ENCODE peak calls at places on chromosomes 1 and 21, in four cellular contexts. V is fibroblast of lung; T is CD8-positive, alpha-beta T cell; X is IMR-90. R is an unnamed sample.

GRCh38 chr1:50983403-50983802 is 13.4 kb downstream of the CDKN2C start:
- DNase-seq in V (no peak), T (no peak), X (no peak), R (no peak)

GRCh38 chr1:150259758-150260669 is 2.4 kb downstream of the CA14 start:
- DNase-seq in V (peak), T (no peak), X (no peak), R (no peak)

GRCh38 chr1:151024540-151025146 is 11.7 kb upstream of the BNIPL start:
- DNase-seq in V (peak), T (peak), X (peak), R (peak)

GRCh38 chr1:33256701-33257387 is 552 bp downstream of the ZNF362 start:
- DNase-seq in V (peak), T (peak), X (peak), R (peak)

GRCh38 chr1:153541641-153542569 is 1.2 kb upstream of the S100A5 start:
- DNase-seq in V (no peak), T (no peak), X (no peak), R (no peak)

GRCh38 chr1:21648791-21649190 is 20.4 kb downstream of the RAP1GAP start:
- DNase-seq in V (no peak), T (no peak), X (no peak), R (no peak)

GRCh38 chr1:65795311-65795710 is 2.6 kb downstream of the PDE4B start:
- DNase-seq in V (no peak), T (no peak), X (no peak), R (no peak)

GRCh38 chr21:26332873-26333272 is 162.3 kb upstream of the APP start:
- DNase-seq in V (no peak), T (no peak), X (no peak), R (no peak)

GRCh38 chr1:165063181-165063955 is 293.1 kb downstream of the LMX1A start:
- DNase-seq in V (no peak), T (no peak), X (no peak), R (no peak)

GRCh38 chr1:162629651-162630050 is 2.6 kb upstream of the DDR2 start:
- DNase-seq in V (peak), T (no peak), X (peak), R (no peak)

GRCh38 chr1:80153762-80154555 is 1147.4 kb upstream of the ADGRL4 start:
- DNase-seq in V (peak), T (no peak), X (peak), R (peak)

GRCh38 chr1:65480684-65481405 is 60.4 kb downstream of the LEPR start:
- DNase-seq in V (no peak), T (no peak), X (no peak), R (no peak)

GRCh38 chr1:233790662-233791371 is 113.7 kb upstream of the SLC35F3 start:
- DNase-seq in V (peak), T (no peak), X (peak), R (no peak)

GRCh38 chr1:241560511-241561187 is 28.5 kb downstream of the KMO start:
- DNase-seq in V (no peak), T (no peak), X (no peak), R (no peak)

GRCh38 chr1:89211035-89211634 is 12.4 kb upstream of the GBP4 start:
- DNase-seq in V (no peak), T (no peak), X (no peak), R (no peak)

GRCh38 chr1:159010398-159010797 is 691 bp downstream of the IFI16 start:
- DNase-seq in V (no peak), T (no peak), X (no peak), R (no peak)

GRCh38 chr1:29639741-29640427 is 403.6 kb downstream of the PTPRU start:
- DNase-seq in V (peak), T (no peak), X (peak), R (no peak)

GRCh38 chr1:205849619-205850355 is at the start of gene PM20D1:
- DNase-seq in V (peak), T (peak), X (peak), R (peak)

GRCh38 chr1:64861611-64862010 is 104.7 kb downstream of the JAK1 start:
- DNase-seq in V (no peak), T (no peak), X (peak), R (no peak)

GRCh38 chr1:156390409-156391144 is 21.6 kb downstream of the RHBG start:
- DNase-seq in V (no peak), T (no peak), X (no peak), R (no peak)

GRCh38 chr1:173405758-173406344 is 71.3 kb upstream of the PRDX6 start:
- DNase-seq in V (peak), T (no peak), X (peak), R (no peak)

GRCh38 chr1:89725016-89725380 is 92.1 kb downstream of the LRRC8C start:
- DNase-seq in V (peak), T (no peak), X (peak), R (no peak)

GRCh38 chr21:33703750-33704606 is 61.7 kb downstream of the ITSN1 start:
- DNase-seq in V (no peak), T (no peak), X (peak), R (no peak)

GRCh38 chr1:21634481-21635137 is 34.5 kb downstream of the RAP1GAP start:
- DNase-seq in V (no peak), T (no peak), X (no peak), R (peak)

GRCh38 chr1:19648689-19649088 is 4.6 kb downstream of the NBL1 start:
- DNase-seq in V (peak), T (no peak), X (no peak), R (no peak)

GRCh38 chr1:159826436-159827101 is at the start of gene SLAMF8:
- DNase-seq in V (no peak), T (peak), X (no peak), R (no peak)

GRCh38 chr1:177873238-177873637 is 96.6 kb downstream of the SEC16B start:
- DNase-seq in V (peak), T (no peak), X (peak), R (no peak)

GRCh38 chr1:187237542-187237941 is 408.8 kb downstream of the PLA2G4A start:
- DNase-seq in V (peak), T (no peak), X (peak), R (no peak)

GRCh38 chr21:44834231-44834950 is 16.5 kb upstream of the SUMO3 start:
- DNase-seq in V (no peak), T (no peak), X (no peak), R (no peak)

GRCh38 chr1:15368888-15369287 is 40.8 kb upstream of the EFHD2 start:
- DNase-seq in V (no peak), T (no peak), X (no peak), R (no peak)

GRCh38 chr1:172397221-172397620 is 23.3 kb upstream of the C1orf105 start:
- DNase-seq in V (peak), T (no peak), X (peak), R (no peak)

GRCh38 chr1:111008031-111008430 is 44.3 kb upstream of the LRIF1 start:
- DNase-seq in V (no peak), T (no peak), X (no peak), R (no peak)

GRCh38 chr1:228734881-228735801 is at the start of gene RHOU:
- DNase-seq in V (peak), T (peak), X (peak), R (peak)

GRCh38 chr1:180839547-180839946 is 73.2 kb upstream of the KIAA1614 start:
- DNase-seq in V (no peak), T (no peak), X (no peak), R (no peak)

GRCh38 chr1:158124999-158125398 is 55.7 kb upstream of the CD1D start:
- DNase-seq in V (peak), T (peak), X (peak), R (peak)

GRCh38 chr1:9792156-9793042 is 31.4 kb downstream of the CLSTN1 start:
- DNase-seq in V (peak), T (no peak), X (peak), R (no peak)

GRCh38 chr21:44590311-44590721 is 2.0 kb downstream of the KRTAP10-6 start:
- DNase-seq in V (no peak), T (no peak), X (no peak), R (no peak)

GRCh38 chr1:180251526-180252305 is 21.7 kb downstream of the LHX4 start:
- DNase-seq in V (no peak), T (no peak), X (no peak), R (no peak)

GRCh38 chr1:147171399-147172167 is 687 bp downstream of the PRKAB2 start:
- DNase-seq in V (no peak), T (no peak), X (no peak), R (no peak)

DNA sequence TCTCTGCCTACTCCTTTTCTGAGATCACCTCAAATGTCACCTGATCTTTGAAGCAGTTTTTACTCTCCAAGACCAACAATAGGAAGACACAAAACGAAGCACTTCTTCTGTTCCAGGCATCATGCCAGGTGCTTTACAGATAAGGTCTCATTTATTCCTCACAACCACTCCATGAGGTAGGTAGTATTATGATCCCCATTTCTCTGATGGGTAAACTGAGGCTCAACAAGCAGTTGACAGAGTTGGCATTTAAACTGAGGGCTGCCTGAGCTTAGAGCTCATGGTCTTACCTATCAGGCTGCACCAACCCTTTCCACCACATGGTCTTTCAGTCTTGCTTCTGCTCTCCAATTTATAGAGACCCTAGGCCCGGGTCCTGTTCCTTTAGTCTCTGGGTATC is 147.2 kb upstream of the JUN start:
- DNase-seq in V (no peak), T (no peak), X (no peak), R (no peak)
- TF ChIP-seq CTCF in V (no peak), T (no peak), X (no peak), R (no peak)

GRCh38 chr1:116808476-116809180 is 54.4 kb downstream of the CD2 start:
- DNase-seq in V (no peak), T (no peak), X (no peak), R (no peak)
- H3K27ac ChIP-seq in V (no peak), T (peak), X (no peak), R (no peak)

DNA sequence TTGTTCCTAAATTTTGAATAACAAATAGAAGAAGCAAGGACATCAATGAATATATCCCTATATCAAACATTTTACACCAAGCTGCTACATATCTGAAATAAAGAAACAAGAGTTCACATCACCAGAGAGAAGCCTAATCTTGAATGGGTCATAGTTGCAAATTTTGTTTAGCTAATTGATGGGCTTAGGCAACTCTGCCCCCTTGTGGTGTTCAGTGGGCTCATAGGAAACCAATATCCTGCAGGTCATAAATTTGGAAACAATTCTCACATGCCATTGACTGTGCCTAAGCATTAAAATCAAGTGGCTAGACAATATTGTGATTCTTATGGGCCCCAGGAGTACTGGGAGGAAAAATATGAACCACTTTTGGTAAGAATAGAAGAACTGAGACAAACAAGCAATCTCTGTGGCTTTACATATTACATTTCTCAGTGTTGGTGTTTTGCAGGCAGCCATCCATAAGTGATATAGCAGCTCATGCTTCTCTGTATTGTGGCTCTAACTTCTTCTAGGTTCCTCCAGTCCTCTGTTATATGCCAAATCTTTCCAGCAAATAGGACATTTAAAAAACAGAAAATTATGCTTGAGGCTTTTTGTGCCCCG is 1262.8 kb upstream of the PRMT6 start:
- DNase-seq in V (no peak), T (no peak), X (no peak), R (no peak)
- TF ChIP-seq CTCF in V (no peak), T (no peak), X (peak), R (peak)

GRCh38 chr1:24411963-24412362 is 1.6 kb downstream of the STPG1 start:
- DNase-seq in V (peak), T (no peak), X (peak), R (no peak)

GRCh38 chr1:24410750-24411149 is 2.8 kb downstream of the STPG1 start:
- DNase-seq in V (no peak), T (no peak), X (no peak), R (no peak)

GRCh38 chr1:24414884-24415333 is 693 bp upstream of the NIPAL3 start:
- DNase-seq in V (no peak), T (no peak), X (no peak), R (no peak)

GRCh38 chr1:24413350-24414163 is at the start of gene STPG1:
- DNase-seq in V (peak), T (peak), X (peak), R (peak)

DNA sequence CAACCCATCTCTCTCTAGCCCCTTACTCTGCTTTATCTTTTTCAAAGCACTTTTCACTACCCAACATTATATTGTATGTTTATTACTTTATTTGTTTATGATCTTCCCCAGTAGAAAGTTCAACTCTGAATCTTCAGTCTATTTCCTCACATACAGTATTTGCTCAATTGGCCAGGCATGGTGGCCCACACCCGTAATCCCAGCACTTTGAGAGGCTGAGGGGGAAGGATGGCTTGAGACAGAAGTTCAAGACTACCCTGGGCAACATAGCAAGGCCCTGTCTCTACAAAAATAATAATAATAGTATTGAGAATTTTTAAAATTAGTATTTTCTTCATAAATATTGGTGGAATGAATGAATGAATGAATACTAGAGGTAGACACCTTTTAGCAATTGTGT is 1.2 kb downstream of the STPG1 start:
- DNase-seq in V (no peak), T (no peak), X (no peak), R (no peak)
- H3K27ac ChIP-seq in V (no peak), T (no peak), X (no peak), R (no peak)

DNA sequence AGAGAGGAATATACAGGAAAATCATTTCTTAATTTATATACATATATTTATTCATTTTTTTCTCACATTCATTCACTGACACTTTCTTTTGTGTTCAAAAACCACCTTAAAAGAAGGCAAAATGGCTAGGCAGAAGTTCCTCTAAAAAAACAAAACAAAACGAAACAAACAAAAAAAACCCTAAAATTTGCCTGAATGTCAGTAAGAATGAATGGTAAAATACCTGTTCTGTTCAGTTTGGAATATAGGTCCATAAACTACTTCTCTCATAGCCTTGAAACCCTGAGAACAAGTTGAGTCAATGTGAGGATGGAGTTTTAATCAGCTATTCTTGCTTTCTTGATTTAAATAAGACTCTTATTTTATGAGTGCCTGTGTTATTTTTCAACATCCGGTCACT is 14.7 kb upstream of the ALG6 start:
- DNase-seq in V (no peak), T (no peak), X (no peak), R (no peak)
- TF ChIP-seq CTCF in V (no peak), T (no peak), X (no peak), R (no peak)

GRCh38 chr1:2298685-2299673 is 70.9 kb downstream of the SKI start:
- DNase-seq in V (no peak), T (no peak), X (no peak), R (peak)
- H3K27ac ChIP-seq in V (peak), T (peak), X (peak), R (peak)

GRCh38 chr1:46300673-46301405 is 2.6 kb downstream of the LRRC41 start:
- DNase-seq in V (peak), T (no peak), X (peak), R (no peak)

GRCh38 chr1:46303872-46304326 is 401 bp downstream of the UQCRH start:
- DNase-seq in V (no peak), T (no peak), X (no peak), R (no peak)

GRCh38 chr1:46303038-46303871 is at the start of the genes LRRC41 and UQCRH:
- DNase-seq in V (peak), T (peak), X (peak), R (peak)

GRCh38 chr1:46301406-46302090 is 1.9 kb downstream of the LRRC41 start:
- DNase-seq in V (peak), T (no peak), X (peak), R (peak)

GRCh38 chr1:46302091-46303037 is 1.1 kb downstream of the LRRC41 start:
- DNase-seq in V (peak), T (no peak), X (peak), R (peak)
- TF ChIP-seq CTCF in V (no peak), T (peak), X (peak), R (peak)

DNA sequence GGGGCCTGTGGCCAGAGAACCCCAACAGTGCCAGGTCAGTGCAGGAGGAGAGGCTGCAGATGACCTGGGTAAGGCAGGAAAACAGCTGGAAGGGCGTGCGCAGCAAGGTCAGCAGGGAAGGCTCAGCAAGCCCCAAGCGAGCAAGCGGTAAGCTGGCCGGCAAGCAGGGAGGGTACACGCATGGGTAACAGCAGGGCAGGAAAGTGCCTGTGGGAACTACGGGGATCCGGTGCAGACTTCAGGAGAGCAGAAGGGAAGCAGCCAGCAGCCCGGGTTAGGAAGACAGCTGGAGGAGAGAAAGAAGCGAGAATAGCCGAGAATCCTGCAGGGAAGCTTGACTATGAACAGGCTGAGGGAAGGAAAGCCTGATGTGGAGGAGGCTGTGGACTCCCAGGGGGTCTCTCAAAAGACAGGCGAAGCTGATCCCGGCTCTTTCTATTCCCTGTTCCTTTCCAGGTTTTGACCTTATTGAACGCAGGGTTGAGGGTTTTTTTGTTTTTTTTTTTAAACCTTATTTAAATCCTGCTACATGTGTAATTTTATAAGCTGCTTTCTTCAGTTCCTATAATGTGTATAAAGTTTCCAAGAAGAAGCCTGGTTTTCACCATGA is 20.9 kb downstream of the UMODL1 start:
- DNase-seq in V (no peak), T (no peak), X (no peak), R (no peak)
- H3K27ac ChIP-seq in V (no peak), T (no peak), X (no peak), R (no peak)

GRCh38 chr1:209805341-209805781 is 581 bp downstream of the IRF6 start:
- DNase-seq in V (no peak), T (no peak), X (no peak), R (no peak)
- TF ChIP-seq CTCF in V (no peak), T (no peak), X (no peak), R (no peak)

DNA sequence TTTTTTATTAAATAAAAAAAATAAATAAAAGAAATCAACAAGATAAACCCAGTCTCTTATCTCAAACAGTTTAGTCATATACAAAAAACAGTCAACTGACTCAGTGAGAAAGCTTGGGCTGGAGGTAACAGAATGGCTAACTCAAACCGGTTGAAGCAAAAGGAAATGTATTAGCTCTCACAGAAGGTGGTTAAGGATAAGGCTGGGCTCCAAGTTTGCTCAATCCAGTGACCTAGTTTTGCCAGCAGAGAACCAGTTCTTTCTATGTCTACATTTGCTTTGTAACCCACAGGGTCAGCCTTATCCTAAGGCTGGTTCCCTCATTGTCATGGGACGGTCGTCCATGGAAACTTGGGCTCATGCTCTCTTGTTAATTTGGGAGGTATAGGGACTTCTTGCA is 144.5 kb upstream of the L1TD1 start:
- DNase-seq in V (peak), T (no peak), X (no peak), R (no peak)
- H3K27ac ChIP-seq in V (no peak), T (no peak), X (no peak), R (no peak)